ENCODE peak calls at places on chromosomes 1 and 21, in eight cellular contexts. R is LHCN-M2; S is GM19239; E is NCI-H82; G is dermis blood vessel endothelial cell; T is spleen; M is SK-MEL-5; C is effector memory CD4-positive, alpha-beta T cell. Q is an unnamed sample.

GRCh38 chr1:56258395-56258794 is 321.0 kb downstream of the PLPP3 start:
- DNase-seq in E (peak), R (peak), C (no peak), G (no peak), S (no peak), T (no peak), M (no peak), Q (no peak)

GRCh38 chr1:147083919-147084272 is 88.4 kb downstream of the PRKAB2 start:
- DNase-seq in G (no peak), C (no peak), T (no peak), R (no peak), S (no peak), M (no peak), E (no peak), Q (no peak)

GRCh38 chr1:56654126-56654923 is 9.2 kb downstream of the PRKAA2 start:
- DNase-seq in M (no peak), G (no peak), T (no peak), C (no peak), R (no peak), S (no peak), E (no peak), Q (no peak)

GRCh38 chr1:109425391-109425790 is 857 bp downstream of the PSMA5 start:
- DNase-seq in T (no peak), R (peak), G (peak), E (no peak), M (peak), S (no peak), C (no peak), Q (peak)

GRCh38 chr1:94067196-94067595 is 53.8 kb downstream of the ABCA4 start:
- DNase-seq in E (no peak), S (no peak), R (no peak), C (no peak), T (no peak), G (peak), M (peak), Q (no peak)

GRCh38 chr1:25958475-25958874 is 39.4 kb downstream of the PAFAH2 start:
- DNase-seq in T (no peak), G (peak), R (peak), M (no peak), E (no peak), C (no peak), S (no peak), Q (peak)

GRCh38 chr1:176379626-176380339 is 83.2 kb upstream of the PAPPA2 start:
- DNase-seq in S (no peak), M (no peak), R (peak), G (no peak), E (no peak), C (no peak), T (no peak), Q (peak)

GRCh38 chr1:170017478-170017877 is 57.0 kb downstream of the KIFAP3 start:
- DNase-seq in G (no peak), S (no peak), C (no peak), M (no peak), R (no peak), T (no peak), E (no peak), Q (no peak)

GRCh38 chr1:31476891-31477846 is 64.2 kb downstream of the SERINC2 start:
- DNase-seq in S (no peak), C (no peak), M (no peak), R (no peak), G (peak), T (no peak), E (peak), Q (peak)

GRCh38 chr21:22019766-22020165 is 1021.6 kb downstream of the NCAM2 start:
- DNase-seq in E (no peak), S (no peak), M (no peak), C (no peak), T (no peak), G (no peak), R (peak), Q (no peak)

GRCh38 chr1:3668585-3669300 is 16.4 kb downstream of the TP73 start:
- DNase-seq in S (no peak), G (peak), T (peak), M (no peak), C (no peak), E (peak), R (peak), Q (peak)

GRCh38 chr21:36260030-36260787 is 59.8 kb upstream of the MORC3 start:
- DNase-seq in C (no peak), G (peak), E (peak), S (peak), R (peak), M (peak), T (no peak), Q (peak)

Q was measured in bronchial epithelial cell.